ENCODE peak calls at places on chromosomes 6 and 20, in six cellular contexts. K, S, R, A, W and J are unnamed samples.

GRCh38 chr6:166825553-166826145 is 130.7 kb downstream of the RNASET2 start:
- DNase-seq in K (no peak), S (peak), R (no peak), A (no peak), W (no peak), J (peak)

GRCh38 chr20:64111841-64112641 is 4.7 kb upstream of the NPBWR2 start:
- DNase-seq in K (no peak), S (no peak), R (no peak), A (no peak), W (no peak), J (no peak)

GRCh38 chr6:165573671-165574070 is 89.4 kb downstream of the PDE10A start:
- DNase-seq in K (peak), S (peak), R (no peak), A (no peak), W (peak), J (no peak)

GRCh38 chr6:157323924-157324276 is 581 bp upstream of the TMEM242 start:
- DNase-seq in K (peak), S (peak), R (peak), A (peak), W (peak), J (peak)

GRCh38 chr6:121482004-121482693 is 46.7 kb downstream of the GJA1 start:
- DNase-seq in K (peak), S (peak), R (no peak), A (no peak), W (peak), J (peak)

GRCh38 chr6:28269492-28269891 is 2.5 kb downstream of the ZSCAN26 start:
- DNase-seq in K (peak), S (peak), R (no peak), A (no peak), W (peak), J (peak)

GRCh38 chr6:75449625-75450206 is 43.9 kb downstream of the FILIP1 start:
- DNase-seq in K (no peak), S (peak), R (no peak), A (no peak), W (peak), J (peak)

GRCh38 chr6:151679081-151679480 is 128.4 kb upstream of the ESR1 start:
- DNase-seq in K (no peak), S (peak), R (no peak), A (no peak), W (no peak), J (peak)

GRCh38 chr20:58888521-58889333 is 36.2 kb downstream of the GNAS start:
- DNase-seq in K (peak), S (peak), R (peak), A (peak), W (peak), J (peak)

GRCh38 chr6:149566372-149567193 is at the start of gene GINM1:
- DNase-seq in K (peak), S (peak), R (no peak), A (peak), W (peak), J (peak)

GRCh38 chr20:50517817-50518154 is 7.6 kb downstream of the PTPN1 start:
- DNase-seq in K (no peak), S (no peak), R (no peak), A (no peak), W (no peak), J (no peak)

GRCh38 chr6:75368151-75368779 is 83.7 kb upstream of the TMEM30A start:
- DNase-seq in K (peak), S (peak), R (peak), A (peak), W (peak), J (peak)

GRCh38 chr20:63100401-63100925 is 93.7 kb upstream of the BHLHE23 start:
- DNase-seq in K (no peak), S (no peak), R (no peak), A (peak), W (no peak), J (no peak)

GRCh38 chr6:75525682-75526081 is 32.1 kb upstream of the FILIP1 start:
- DNase-seq in K (no peak), S (no peak), R (no peak), A (no peak), W (no peak), J (no peak)

GRCh38 chr20:20466341-20466879 is 98.5 kb downstream of the INSM1 start:
- DNase-seq in K (no peak), S (peak), R (no peak), A (no peak), W (peak), J (peak)

GRCh38 chr6:11054722-11055121 is 10.6 kb upstream of the ELOVL2 start:
- DNase-seq in K (no peak), S (peak), R (no peak), A (no peak), W (peak), J (no peak)

GRCh38 chr20:64129146-64129782 is 21.9 kb upstream of the NPBWR2 start:
- DNase-seq in K (no peak), S (no peak), R (no peak), A (no peak), W (no peak), J (no peak)

GRCh38 chr20:57996465-57996864 is 232.0 kb downstream of the ANKRD60 start:
- DNase-seq in K (no peak), S (no peak), R (no peak), A (no peak), W (no peak), J (no peak)

GRCh38 chr6:160454303-160454702 is 106.1 kb downstream of the SLC22A3 start:
- DNase-seq in K (no peak), S (no peak), R (no peak), A (no peak), W (no peak), J (no peak)

GRCh38 chr6:80610821-80611220 is 504.4 kb downstream of the BCKDHB start:
- DNase-seq in K (no peak), S (peak), R (no peak), A (no peak), W (peak), J (no peak)

GRCh38 chr20:1474817-1475603 is 8.4 kb upstream of the NSFL1C start:
- DNase-seq in K (peak), S (no peak), R (no peak), A (no peak), W (no peak), J (peak)

GRCh38 chr6:48755315-48755714 is 644.3 kb upstream of the PTCHD4 start:
- DNase-seq in K (no peak), S (no peak), R (no peak), A (no peak), W (no peak), J (no peak)

GRCh38 chr20:51595744-51596143 is 53.2 kb upstream of the NFATC2 start:
- DNase-seq in K (no peak), S (no peak), R (no peak), A (no peak), W (no peak), J (no peak)

GRCh38 chr20:21682576-21682975 is 22.9 kb upstream of the PAX1 start:
- DNase-seq in K (no peak), S (no peak), R (no peak), A (no peak), W (no peak), J (no peak)

GRCh38 chr20:61520761-61521460 is 268.9 kb downstream of the CDH4 start:
- DNase-seq in K (peak), S (peak), R (no peak), A (no peak), W (peak), J (no peak)

GRCh38 chr6:110544472-110544871 is 68.1 kb upstream of the SLC22A16 start:
- DNase-seq in K (no peak), S (no peak), R (no peak), A (no peak), W (no peak), J (no peak)

GRCh38 chr6:28490191-28490890 is 25.3 kb downstream of the GPX6 start:
- DNase-seq in K (no peak), S (peak), R (no peak), A (no peak), W (no peak), J (peak)

GRCh38 chr6:123803862-123804681 is at the start of gene NKAIN2:
- DNase-seq in K (peak), S (no peak), R (peak), A (peak), W (peak), J (peak)

GRCh38 chr20:13819885-13820645 is 35.2 kb downstream of the NDUFAF5 start:
- DNase-seq in K (peak), S (peak), R (peak), A (peak), W (peak), J (peak)

GRCh38 chr6:116363759-116364158 is 7.0 kb upstream of the DSE start:
- DNase-seq in K (no peak), S (peak), R (no peak), A (no peak), W (peak), J (no peak)

GRCh38 chr20:2911200-2911599 is 37.9 kb downstream of the PTPRA start:
- DNase-seq in K (peak), S (peak), R (no peak), A (no peak), W (no peak), J (no peak)

GRCh38 chr6:168190646-168191443 is 111.8 kb upstream of the FRMD1 start:
- DNase-seq in K (no peak), S (no peak), R (no peak), A (peak), W (no peak), J (no peak)

GRCh38 chr20:47354388-47354709 is 2.1 kb downstream of the ZMYND8 start:
- DNase-seq in K (no peak), S (no peak), R (no peak), A (no peak), W (no peak), J (no peak)

GRCh38 chr6:152746172-152746553 is 4.4 kb upstream of the VIP start:
- DNase-seq in K (no peak), S (peak), R (no peak), A (no peak), W (peak), J (no peak)

GRCh38 chr20:10893331-10893730 is 219.5 kb upstream of the JAG1 start:
- DNase-seq in K (peak), S (no peak), R (no peak), A (no peak), W (no peak), J (no peak)

GRCh38 chr6:130811932-130812331 is 15.3 kb upstream of the SMLR1 start:
- DNase-seq in K (no peak), S (peak), R (no peak), A (no peak), W (peak), J (no peak)

GRCh38 chr6:153074761-153075160 is 56.3 kb downstream of the RGS17 start:
- DNase-seq in K (no peak), S (no peak), R (no peak), A (no peak), W (no peak), J (no peak)

GRCh38 chr20:3312940-3313656 is 74.1 kb upstream of the SLC4A11 start:
- DNase-seq in K (peak), S (peak), R (no peak), A (no peak), W (peak), J (peak)

GRCh38 chr6:93787841-93788240 is 368.5 kb upstream of the EPHA7 start:
- DNase-seq in K (peak), S (no peak), R (no peak), A (no peak), W (peak), J (no peak)
- H2BK120ac ChIP-seq in K (no peak), S (no peak), R (peak), A (no peak), W (no peak), J (no peak)

DNA sequence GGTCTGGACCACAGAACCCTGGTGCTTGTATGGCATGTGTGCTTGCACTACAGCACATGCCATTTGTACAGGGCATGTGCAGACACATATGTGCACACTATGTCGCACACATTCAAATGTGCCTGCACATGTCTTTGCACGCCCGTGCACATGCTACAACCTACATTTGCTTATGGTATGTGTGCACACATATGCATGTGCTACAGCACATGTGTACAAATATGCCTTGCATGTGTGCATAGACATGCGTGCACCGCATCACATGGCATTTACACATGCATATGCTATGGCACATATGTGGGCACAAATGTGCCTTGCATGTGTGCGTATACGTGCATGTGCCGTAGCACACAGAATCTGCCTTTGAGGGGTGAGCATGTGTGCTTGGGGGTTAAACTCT is 90.5 kb downstream of the DHX35 start:
- DNase-seq in K (no peak), S (no peak), R (no peak), A (no peak), W (no peak), J (no peak)
- H2AK5ac ChIP-seq in K (no peak), S (no peak), R (no peak), A (no peak), W (no peak), J (no peak)

DNA sequence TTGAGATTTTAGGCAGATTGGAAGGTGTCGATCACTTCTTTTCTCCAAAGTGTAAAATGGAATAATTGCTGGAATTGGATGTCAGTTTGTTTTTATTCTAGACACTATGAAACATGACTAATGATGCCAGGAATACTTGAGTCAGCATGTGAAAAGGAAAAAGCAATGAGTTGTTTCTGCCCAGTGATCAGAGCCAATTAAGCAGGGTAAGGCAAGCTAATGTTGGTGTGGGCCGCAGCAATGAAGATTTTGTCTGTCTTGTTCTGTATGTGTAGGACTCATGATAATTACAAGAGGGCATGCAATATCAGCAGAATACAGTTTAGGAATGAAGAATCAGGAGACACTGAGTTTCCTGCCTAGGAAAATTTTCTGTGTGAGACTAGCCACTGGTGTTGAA is 110.3 kb downstream of the CARMIL1 start:
- DNase-seq in K (no peak), S (no peak), R (no peak), A (no peak), W (no peak), J (no peak)
- H3K4me2 ChIP-seq in K (no peak), S (no peak), R (no peak), A (no peak), W (no peak), J (no peak)

DNA sequence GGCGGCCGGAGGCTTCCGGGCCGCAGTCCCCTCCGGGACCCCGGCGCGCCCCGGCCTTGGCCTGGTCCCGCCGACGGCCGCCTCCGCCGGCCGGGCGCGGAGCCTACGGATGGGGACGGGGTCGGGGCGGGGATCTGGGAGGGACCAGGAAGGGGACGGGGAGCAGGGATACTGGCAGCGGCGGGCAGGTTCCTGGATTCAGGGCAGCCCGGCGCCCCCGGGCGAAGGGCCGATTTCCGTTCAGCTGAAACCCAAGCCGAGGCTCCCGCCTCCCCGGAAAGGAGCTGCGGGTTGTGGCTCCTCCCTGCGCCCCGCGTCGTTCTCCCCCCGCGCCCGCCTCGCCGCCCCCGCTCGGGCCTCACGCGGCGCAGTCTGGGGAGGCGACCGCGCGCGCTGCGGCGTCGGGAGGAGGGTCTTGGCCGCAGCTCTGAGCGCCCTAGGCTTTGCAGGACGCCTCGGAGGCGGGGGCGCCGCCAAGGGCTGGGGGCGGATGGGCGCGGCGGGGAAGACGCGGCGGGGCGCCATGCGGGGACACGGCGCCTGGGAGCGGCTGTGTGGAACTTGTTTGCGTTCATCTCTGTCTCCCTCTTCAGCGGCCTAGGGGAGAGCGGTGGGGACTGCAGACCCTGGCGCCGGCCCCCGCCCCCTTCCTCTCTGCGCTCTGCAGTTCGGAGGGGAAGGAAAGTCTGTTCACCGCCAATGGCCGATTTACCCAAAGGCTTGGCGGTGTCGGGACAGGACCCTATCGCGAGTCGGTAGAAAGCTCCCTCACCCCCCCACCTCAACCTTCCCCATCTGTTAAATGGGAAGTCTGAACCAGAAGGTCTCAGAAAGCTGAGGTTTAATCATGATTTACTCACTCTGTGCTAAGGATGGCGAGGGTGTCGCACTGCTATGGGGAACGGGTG is 22.7 kb upstream of the TMEM181 start:
- DNase-seq in K (peak), S (no peak), R (peak), A (peak), W (peak), J (no peak)
- H2BK120ac ChIP-seq in K (no peak), S (no peak), R (no peak), A (no peak), W (no peak), J (no peak)

GRCh38 chr6:170206317-170206621 is 84.6 kb downstream of the DLL1 start:
- DNase-seq in K (no peak), S (no peak), R (no peak), A (no peak), W (no peak), J (no peak)
- H2AK5ac ChIP-seq in K (no peak), S (no peak), R (peak), A (no peak), W (no peak), J (no peak)

GRCh38 chr6:25519856-25520255 is 132.2 kb upstream of the SCGN start:
- DNase-seq in K (no peak), S (no peak), R (no peak), A (no peak), W (no peak), J (no peak)

GRCh38 chr6:25525078-25525477 is 126.9 kb upstream of the SCGN start:
- DNase-seq in K (no peak), S (no peak), R (no peak), A (no peak), W (no peak), J (no peak)

GRCh38 chr6:25524542-25524941 is 127.5 kb upstream of the SCGN start:
- DNase-seq in K (no peak), S (no peak), R (no peak), A (no peak), W (no peak), J (no peak)
- H3K4me2 ChIP-seq in K (no peak), S (no peak), R (no peak), A (no peak), W (no peak), J (no peak)

DNA sequence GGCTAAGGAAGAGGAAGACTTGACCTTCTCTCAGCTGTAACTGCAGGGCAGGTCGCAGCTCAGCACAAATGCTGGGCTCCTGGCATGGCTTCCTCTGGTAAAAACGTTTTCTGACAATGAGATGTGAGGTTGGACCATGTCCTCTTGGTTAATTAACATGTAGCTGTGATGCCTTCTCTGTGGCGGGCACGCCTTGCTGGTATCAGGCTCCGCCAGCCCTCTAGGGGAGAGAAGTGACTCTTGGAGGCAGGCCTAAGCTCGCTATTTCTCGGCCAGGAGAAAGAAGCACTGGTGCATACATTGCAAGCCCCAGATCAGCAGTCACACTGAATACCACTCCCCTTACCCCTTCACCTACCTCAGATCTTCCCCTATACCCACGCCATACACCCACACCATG is 65.0 kb downstream of the QRSL1 start:
- DNase-seq in K (peak), S (no peak), R (no peak), A (peak), W (no peak), J (no peak)
- H2BK120ac ChIP-seq in K (no peak), S (no peak), R (no peak), A (no peak), W (no peak), J (no peak)

GRCh38 chr6:13431059-13431656 is 56.2 kb downstream of the GFOD1 start:
- DNase-seq in K (no peak), S (no peak), R (no peak), A (no peak), W (no peak), J (no peak)

GRCh38 chr6:13429406-13429753 is 58.0 kb downstream of the GFOD1 start:
- DNase-seq in K (no peak), S (no peak), R (no peak), A (no peak), W (no peak), J (no peak)

GRCh38 chr6:13427346-13427745 is 60.1 kb downstream of the GFOD1 start:
- DNase-seq in K (no peak), S (no peak), R (no peak), A (no peak), W (no peak), J (peak)

GRCh38 chr6:13427838-13428527 is 59.4 kb downstream of the GFOD1 start:
- DNase-seq in K (peak), S (no peak), R (no peak), A (peak), W (no peak), J (no peak)

GRCh38 chr6:13428528-13429405 is 58.6 kb downstream of the GFOD1 start:
- DNase-seq in K (peak), S (no peak), R (no peak), A (peak), W (no peak), J (no peak)
- H2AK5ac ChIP-seq in K (no peak), S (no peak), R (no peak), A (no peak), W (no peak), J (no peak)

GRCh38 chr6:125665415-125665814 is 84.0 kb upstream of the HEY2 start:
- DNase-seq in K (no peak), S (no peak), R (no peak), A (no peak), W (no peak), J (no peak)
- H3K4me2 ChIP-seq in K (no peak), S (no peak), R (no peak), A (no peak), W (no peak), J (no peak)

DNA sequence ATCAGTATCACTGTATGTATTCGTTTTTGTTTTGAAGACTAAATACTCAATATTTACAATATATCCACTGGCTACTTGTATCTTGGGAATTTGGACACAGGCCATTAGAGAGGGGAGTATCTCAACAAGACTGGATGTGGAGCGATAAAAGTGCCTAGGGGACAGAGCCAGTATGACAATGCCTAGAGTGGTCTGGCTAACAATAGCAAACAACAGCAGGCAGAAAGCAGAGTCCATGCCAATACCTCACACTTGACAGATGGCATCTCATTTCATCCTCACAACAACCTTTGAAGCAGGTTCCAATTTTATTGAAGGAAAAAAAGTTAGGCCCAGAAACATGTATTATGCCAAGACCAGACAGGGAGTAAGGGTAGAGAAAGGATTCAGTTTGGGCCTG is 159.0 kb upstream of the TENT5A start:
- DNase-seq in K (no peak), S (no peak), R (no peak), A (no peak), W (no peak), J (no peak)
- H2BK120ac ChIP-seq in K (no peak), S (no peak), R (no peak), A (no peak), W (no peak), J (no peak)